ENCODE peak calls at places on chromosome 1, in five cellular contexts. T is HepG2, S is upper lobe of left lung, J is K562, B is GM12878. N is an unnamed sample.

GRCh38 chr1:246809473-246809872 is 85.3 kb downstream of the SCCPDH start:
- ATAC-seq in J (peak; percentile 78), S (peak; percentile 23), T (peak; percentile 89), B (peak; percentile 42), N (no peak)

GRCh38 chr1:77966291-77966690 is 12.6 kb downstream of the FUBP1 start:
- ATAC-seq in J (no peak), B (no peak), S (no peak), T (no peak), N (no peak)

GRCh38 chr1:246329900-246330299 is 177.2 kb downstream of the SMYD3 start:
- ATAC-seq in T (no peak), J (no peak), B (peak; percentile 94), S (no peak), N (no peak)

GRCh38 chr1:174222166-174222949 is 63.0 kb downstream of the RABGAP1L start:
- ATAC-seq in B (no peak), T (no peak), S (no peak), J (no peak), N (no peak)

GRCh38 chr1:192601145-192602048 is 25.8 kb downstream of the RGS1 start:
- ATAC-seq in S (no peak), J (no peak), T (no peak), B (peak; percentile 71), N (no peak)

GRCh38 chr1:201937624-201938212 is 8.6 kb downstream of the LMOD1 start:
- ATAC-seq in B (no peak), T (no peak), J (no peak), S (no peak), N (peak; percentile 39)

GRCh38 chr1:150484431-150484830 is 2.8 kb upstream of the TARS2 start:
- ATAC-seq in S (no peak), B (no peak), T (no peak), J (no peak), N (no peak)

GRCh38 chr1:28260803-28261174 is 1.5 kb downstream of the SESN2 start:
- ATAC-seq in J (no peak), S (no peak), T (no peak), B (no peak), N (no peak)

GRCh38 chr1:47231314-47232186 is 475 bp downstream of the TAL1 start:
- ATAC-seq in J (peak; percentile 48), S (peak; percentile 56), B (peak; percentile 42), T (no peak), N (no peak)

GRCh38 chr1:97844552-97845089 is 76.2 kb downstream of the DPYD start:
- ATAC-seq in J (no peak), B (no peak), T (no peak), S (no peak), N (no peak)

GRCh38 chr1:14165289-14165867 is 433.1 kb upstream of the KAZN start:
- ATAC-seq in S (no peak), B (no peak), T (no peak), J (no peak), N (peak; percentile 48)

GRCh38 chr1:91476538-91477217 is 24.0 kb upstream of the CDC7 start:
- ATAC-seq in T (no peak), J (no peak), S (no peak), B (no peak), N (peak; percentile 57)

GRCh38 chr1:56547977-56548376 is 31.4 kb downstream of the PLPP3 start:
- ATAC-seq in J (no peak), S (no peak), B (no peak), T (peak; percentile 91), N (no peak)

GRCh38 chr1:162144853-162145252 is 75.4 kb downstream of the NOS1AP start:
- ATAC-seq in B (no peak), S (no peak), J (no peak), T (peak; percentile 85), N (no peak)

GRCh38 chr1:51044199-51044598 is 57.8 kb upstream of the C1orf185 start:
- ATAC-seq in B (no peak), T (no peak), J (peak; percentile 63), S (no peak), N (no peak)

GRCh38 chr1:119715542-119715941 is 3.8 kb downstream of the PHGDH start:
- ATAC-seq in B (no peak), S (no peak), T (no peak), J (peak; percentile 3), N (no peak)

GRCh38 chr1:244957525-244957924 is 93.2 kb upstream of the HNRNPU start:
- ATAC-seq in S (no peak), J (no peak), B (no peak), T (no peak), N (no peak)

GRCh38 chr1:100746542-100746932 is 27.0 kb downstream of the VCAM1 start:
- ATAC-seq in T (no peak), J (no peak), S (no peak), B (no peak), N (no peak)

GRCh38 chr1:92504751-92505692 is 18.3 kb upstream of the GFI1 start:
- ATAC-seq in S (peak; percentile 16), B (no peak), J (peak; percentile 51), T (peak; percentile 94), N (no peak)

GRCh38 chr1:66644331-66644730 is 107.9 kb upstream of the DYNLT5 start:
- ATAC-seq in J (no peak), B (no peak), S (no peak), T (no peak), N (no peak)

GRCh38 chr1:11802973-11803885 is 2.5 kb downstream of the MTHFR start:
- ATAC-seq in B (peak; percentile 66), T (peak; percentile 16), J (peak; percentile 74), S (peak; percentile 69), N (peak; percentile 75)
- TF ChIP-seq EP300 in B (no peak), T (no peak), J (peak; percentile 48), S (peak; percentile 19), N (no peak)

GRCh38 chr1:2946999-2947650 is 74.1 kb upstream of the ACTRT2 start:
- ATAC-seq in B (no peak), J (no peak), T (no peak), S (no peak), N (no peak)

GRCh38 chr1:2950926-2951305 is 70.4 kb upstream of the ACTRT2 start:
- ATAC-seq in T (no peak), B (no peak), S (no peak), J (no peak), N (no peak)

GRCh38 chr1:2949966-2950925 is 71.0 kb upstream of the ACTRT2 start:
- ATAC-seq in B (no peak), S (no peak), T (no peak), J (no peak), N (no peak)

GRCh38 chr1:2948001-2948750 is 73.1 kb upstream of the ACTRT2 start:
- ATAC-seq in S (no peak), T (no peak), J (no peak), B (no peak), N (no peak)

GRCh38 chr1:2948751-2949680 is 72.3 kb upstream of the ACTRT2 start:
- ATAC-seq in T (no peak), B (no peak), J (no peak), S (no peak), N (no peak)
- H3K27me3 ChIP-seq in T (peaks cover 58% of the 10 kb centered on the region), B (no peaks in the 10 kb centered on the region), J (peaks cover 38% of the 10 kb centered on the region), S (no peaks in the 10 kb centered on the region), N (peaks cover 66% of the 10 kb centered on the region)

DNA sequence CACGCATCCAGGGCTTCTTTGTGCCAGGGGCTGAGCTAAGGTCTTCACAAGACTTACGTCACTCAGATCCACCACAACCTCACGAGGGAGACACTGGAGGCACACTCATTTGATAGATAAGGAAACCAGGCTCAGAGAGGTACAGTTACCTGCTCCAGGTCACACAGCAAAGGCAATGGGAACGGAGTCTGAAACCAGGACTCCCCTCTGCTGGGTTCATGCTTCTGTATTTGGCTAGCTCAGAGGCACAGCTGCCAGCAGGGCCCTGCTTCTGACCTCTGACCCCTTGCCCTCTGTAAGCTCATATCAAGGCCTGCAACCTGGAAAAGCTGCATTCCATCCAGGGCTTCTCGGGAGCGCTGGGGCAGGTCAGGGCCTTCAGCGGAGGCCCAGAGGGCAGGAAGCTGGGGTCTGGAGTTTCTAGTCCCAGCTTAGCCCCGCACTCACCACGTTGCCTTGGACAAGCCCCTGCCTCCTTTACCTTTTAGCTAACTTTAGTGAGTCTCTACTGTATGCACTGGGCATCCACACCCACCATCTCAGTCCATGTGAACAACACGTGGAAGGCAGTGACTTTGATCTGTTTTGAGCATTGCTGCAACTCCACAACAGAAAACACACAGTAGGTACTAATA is 34.6 kb downstream of the HSPG2 start:
- ATAC-seq in S (no peak), T (peak; percentile 24), B (no peak), J (no peak), N (no peak)
- H3K4me1 ChIP-seq in S (peaks cover 70% of the 10 kb centered on the region), T (peaks cover 50% of the 10 kb centered on the region), B (no peaks in the 10 kb centered on the region), J (peaks cover 71% of the 10 kb centered on the region), N (peaks cover 94% of the 10 kb centered on the region)

GRCh38 chr1:223319913-223320600 is 43.9 kb downstream of the SUSD4 start:
- ATAC-seq in S (no peak), T (no peak), J (peak; percentile 26), B (no peak), N (no peak)
- TF ChIP-seq EP300 in S (no peak), T (no peak), J (no peak), B (no peak), N (no peak)

GRCh38 chr1:175890958-175891357 is 147.6 kb upstream of the TNR start:
- ATAC-seq in S (no peak), B (no peak), J (no peak), T (no peak), N (no peak)
- H3K27me3 ChIP-seq in S (no peaks in the 10 kb centered on the region), B (no peaks in the 10 kb centered on the region), J (peaks cover 46% of the 10 kb centered on the region), T (peaks cover 4% of the 10 kb centered on the region), N (no peaks in the 10 kb centered on the region)

DNA sequence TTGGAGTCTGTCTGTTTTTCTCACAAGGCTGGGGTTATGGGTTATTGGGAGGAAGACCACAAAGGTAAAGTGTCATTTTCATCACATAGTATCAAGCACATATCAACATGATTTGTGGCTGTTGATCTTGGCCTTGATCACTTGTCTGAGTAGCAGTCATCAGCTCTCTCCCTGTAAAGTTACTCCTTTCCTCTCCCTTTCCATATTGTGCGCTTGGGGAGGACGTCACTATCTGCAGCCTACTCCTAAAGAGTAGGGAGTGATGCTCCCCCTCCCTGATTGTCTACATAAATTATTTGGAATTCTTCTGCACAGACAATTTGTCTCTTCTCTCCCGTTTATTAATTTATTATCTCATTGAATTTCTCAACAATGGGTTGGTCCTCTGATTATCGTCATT is 1.8 kb upstream of the ZNF362 start:
- ATAC-seq in B (no peak), S (no peak), T (no peak), J (no peak), N (no peak)
- H3K4me1 ChIP-seq in B (peaks cover 15% of the 10 kb centered on the region), S (peaks cover 27% of the 10 kb centered on the region), T (peaks cover 42% of the 10 kb centered on the region), J (peaks cover 11% of the 10 kb centered on the region), N (no peaks in the 10 kb centered on the region)

GRCh38 chr1:38558055-38558454 is 301.5 kb downstream of the RRAGC start:
- ATAC-seq in S (no peak), B (no peak), J (no peak), T (no peak), N (no peak)

GRCh38 chr1:38555130-38555529 is 304.4 kb downstream of the RRAGC start:
- ATAC-seq in J (no peak), B (no peak), S (no peak), T (no peak), N (no peak)

GRCh38 chr1:38558476-38559179 is 300.9 kb downstream of the RRAGC start:
- ATAC-seq in J (peak; percentile 16), T (no peak), B (peak; percentile 74), S (no peak), N (no peak)

GRCh38 chr1:38551908-38552307 is 307.7 kb downstream of the RRAGC start:
- ATAC-seq in B (no peak), S (no peak), J (no peak), T (no peak), N (no peak)

DNA sequence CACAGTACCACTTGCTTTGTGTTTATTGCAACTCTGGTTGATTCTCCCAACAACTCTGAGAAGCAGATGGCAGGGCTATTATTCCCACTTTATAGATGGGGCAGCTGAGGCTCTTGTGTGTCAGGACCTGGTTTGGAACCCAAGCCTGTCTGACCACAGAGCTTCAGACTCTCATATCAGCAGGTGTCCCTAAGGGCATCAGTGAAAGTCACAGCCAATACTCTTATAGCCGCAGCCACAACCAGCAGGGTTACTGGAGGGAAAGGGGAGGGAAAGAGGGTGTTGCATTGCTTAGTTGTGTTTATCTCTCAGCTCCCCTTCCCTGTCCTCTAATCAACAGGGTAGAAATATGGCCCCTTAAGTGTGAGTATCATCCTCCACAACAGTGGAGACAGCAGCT is 304.0 kb downstream of the RRAGC start:
- ATAC-seq in J (peak; percentile 70), S (no peak), B (no peak), T (no peak), N (no peak)
- TF ChIP-seq EP300 in J (no peak), S (no peak), B (no peak), T (no peak), N (no peak)